ENCODE peak calls at places on chromosome 16, in eight cellular contexts. C, S, F, A, Y, X, O and Q are unnamed samples.

GRCh38 chr16:87330257-87330624 is 13.0 kb upstream of the C16orf95 start:
- DNase-seq in C (no peak), S (no peak), F (no peak), A (no peak), Y (no peak), X (no peak), O (no peak), Q (no peak)

GRCh38 chr16:4790261-4790660 is 2.1 kb upstream of the SEPTIN12 start:
- DNase-seq in C (no peak), S (no peak), F (no peak), A (no peak), Y (no peak), X (no peak), O (peak), Q (no peak)

GRCh38 chr16:25033852-25034251 is 18.7 kb upstream of the ARHGAP17 start:
- DNase-seq in C (no peak), S (no peak), F (no peak), A (no peak), Y (no peak), X (no peak), O (no peak), Q (peak)

GRCh38 chr16:29154676-29155121 is 169.8 kb downstream of the LAT start:
- DNase-seq in C (no peak), S (no peak), F (no peak), A (no peak), Y (no peak), X (no peak), O (no peak), Q (no peak)

GRCh38 chr16:48156790-48157209 is 1.0 kb upstream of the ABCC12 start:
- DNase-seq in C (peak), S (peak), F (peak), A (peak), Y (peak), X (peak), O (peak), Q (peak)

GRCh38 chr16:24035127-24035842 is 199.5 kb downstream of the PRKCB start:
- DNase-seq in C (no peak), S (no peak), F (no peak), A (no peak), Y (no peak), X (no peak), O (no peak), Q (no peak)

GRCh38 chr16:68936729-68937631 is 93.6 kb downstream of the TANGO6 start:
- DNase-seq in C (no peak), S (no peak), F (no peak), A (no peak), Y (peak), X (no peak), O (no peak), Q (no peak)

GRCh38 chr16:57694556-57695377 is at the start of gene DRC7:
- DNase-seq in C (no peak), S (peak), F (peak), A (peak), Y (peak), X (peak), O (peak), Q (peak)

GRCh38 chr16:81694494-81695285 is 84.4 kb upstream of the PLCG2 start:
- DNase-seq in C (no peak), S (no peak), F (no peak), A (no peak), Y (no peak), X (no peak), O (no peak), Q (no peak)

GRCh38 chr16:15770512-15770911 is 86.3 kb downstream of the MYH11 start:
- DNase-seq in C (no peak), S (no peak), F (no peak), A (no peak), Y (no peak), X (no peak), O (no peak), Q (no peak)

GRCh38 chr16:68319185-68319908 is 8.5 kb downstream of the PRMT7 start:
- DNase-seq in C (no peak), S (peak), F (no peak), A (no peak), Y (no peak), X (no peak), O (no peak), Q (no peak)

GRCh38 chr16:30569746-30570325 is 1.7 kb downstream of the ZNF688 start:
- DNase-seq in C (no peak), S (no peak), F (no peak), A (no peak), Y (no peak), X (no peak), O (no peak), Q (no peak)

GRCh38 chr16:84380405-84380804 is 12.1 kb downstream of the ATP2C2 start:
- DNase-seq in C (no peak), S (no peak), F (no peak), A (no peak), Y (peak), X (no peak), O (no peak), Q (no peak)

GRCh38 chr16:81696136-81696958 is 82.7 kb upstream of the PLCG2 start:
- DNase-seq in C (no peak), S (no peak), F (no peak), A (no peak), Y (no peak), X (no peak), O (no peak), Q (no peak)

GRCh38 chr16:48112603-48113400 is 43.0 kb downstream of the ABCC12 start:
- DNase-seq in C (no peak), S (no peak), F (no peak), A (no peak), Y (no peak), X (no peak), O (no peak), Q (no peak)

GRCh38 chr16:585351-585750 is 4.5 kb upstream of the RAB40C start:
- DNase-seq in C (no peak), S (no peak), F (peak), A (no peak), Y (no peak), X (peak), O (peak), Q (no peak)

GRCh38 chr16:49876716-49877129 is 20.8 kb upstream of the ZNF423 start:
- DNase-seq in C (peak), S (peak), F (peak), A (peak), Y (peak), X (peak), O (no peak), Q (peak)

GRCh38 chr16:78996806-78997205 is 603.7 kb downstream of the MAF start:
- DNase-seq in C (no peak), S (no peak), F (no peak), A (no peak), Y (no peak), X (no peak), O (no peak), Q (no peak)

GRCh38 chr16:77298638-77299360 is 99.6 kb downstream of the SYCE1L start:
- DNase-seq in C (no peak), S (no peak), F (peak), A (peak), Y (peak), X (no peak), O (peak), Q (no peak)

GRCh38 chr16:57528499-57529323 is 7.7 kb downstream of the CCDC102A start:
- DNase-seq in C (no peak), S (no peak), F (peak), A (no peak), Y (no peak), X (no peak), O (no peak), Q (no peak)

GRCh38 chr16:87447323-87447722 is 45.5 kb downstream of the ZCCHC14 start:
- DNase-seq in C (no peak), S (no peak), F (no peak), A (no peak), Y (no peak), X (no peak), O (no peak), Q (no peak)

GRCh38 chr16:57133911-57134310 is 41.5 kb downstream of the CPNE2 start:
- DNase-seq in C (no peak), S (no peak), F (no peak), A (no peak), Y (no peak), X (no peak), O (no peak), Q (no peak)

GRCh38 chr16:51987519-51987918 is 559.4 kb downstream of the TOX3 start:
- DNase-seq in C (no peak), S (no peak), F (no peak), A (no peak), Y (no peak), X (no peak), O (no peak), Q (no peak)

GRCh38 chr16:31362476-31363405 is 7.8 kb downstream of the ITGAX start:
- DNase-seq in C (no peak), S (no peak), F (no peak), A (no peak), Y (no peak), X (no peak), O (no peak), Q (no peak)

GRCh38 chr16:58094791-58095574 is 34.2 kb downstream of the CFAP20 start:
- DNase-seq in C (no peak), S (no peak), F (no peak), A (no peak), Y (peak), X (no peak), O (no peak), Q (no peak)

GRCh38 chr16:58866935-58867334 is 132.8 kb upstream of the GOT2 start:
- DNase-seq in C (no peak), S (no peak), F (no peak), A (no peak), Y (no peak), X (no peak), O (no peak), Q (no peak)

GRCh38 chr16:85847681-85848601 is 48.4 kb downstream of the COX4I1 start:
- DNase-seq in C (no peak), S (no peak), F (no peak), A (no peak), Y (peak), X (no peak), O (no peak), Q (no peak)

GRCh38 chr16:69709456-69710084 is 16.8 kb downstream of the NQO1 start:
- DNase-seq in C (no peak), S (peak), F (no peak), A (no peak), Y (peak), X (no peak), O (no peak), Q (no peak)

GRCh38 chr16:15617901-15618300 is 25.1 kb downstream of the MARF1 start:
- DNase-seq in C (no peak), S (no peak), F (no peak), A (no peak), Y (no peak), X (no peak), O (no peak), Q (no peak)

GRCh38 chr16:24668481-24669001 is 60.9 kb upstream of the TNRC6A start:
- DNase-seq in C (peak), S (no peak), F (no peak), A (peak), Y (no peak), X (no peak), O (no peak), Q (no peak)

GRCh38 chr16:75621170-75621477 is 2.0 kb downstream of the ADAT1 start:
- DNase-seq in C (no peak), S (peak), F (no peak), A (no peak), Y (peak), X (no peak), O (no peak), Q (no peak)

GRCh38 chr16:86411878-86412277 is 98.4 kb upstream of the FOXF1 start:
- DNase-seq in C (no peak), S (no peak), F (no peak), A (no peak), Y (no peak), X (no peak), O (no peak), Q (no peak)

GRCh38 chr16:50152386-50152806 is 710 bp upstream of the TENT4B start:
- DNase-seq in C (no peak), S (peak), F (peak), A (no peak), Y (peak), X (peak), O (no peak), Q (peak)

GRCh38 chr16:87569601-87570559 is 32.4 kb upstream of the JPH3 start:
- DNase-seq in C (no peak), S (no peak), F (no peak), A (no peak), Y (no peak), X (no peak), O (no peak), Q (no peak)

DNA sequence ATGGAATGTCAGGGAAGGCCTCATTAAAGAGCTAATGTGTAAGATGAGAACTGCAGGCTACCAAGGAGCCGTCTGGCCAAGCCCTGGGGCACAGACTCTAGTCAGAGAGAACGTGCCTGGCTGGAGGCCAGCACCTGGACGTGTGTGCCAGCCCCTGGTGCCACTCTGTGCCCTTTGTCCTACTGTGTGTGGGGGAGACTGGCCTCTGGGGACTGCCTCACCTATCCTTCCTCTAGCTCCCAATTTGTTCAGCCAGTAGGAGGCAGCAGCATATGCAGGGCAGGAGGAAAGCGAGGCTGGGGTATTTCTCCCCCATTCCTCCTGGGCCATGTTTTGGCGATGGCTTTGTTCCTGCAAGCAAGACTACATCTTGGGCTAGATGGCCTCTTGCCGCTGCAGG is 37.1 kb downstream of the KNOP1 start:
- DNase-seq in C (no peak), S (no peak), F (peak), A (no peak), Y (no peak), X (no peak), O (peak), Q (no peak)
- TF ChIP-seq CTCF in C (no peak), S (no peak), F (no peak), A (no peak), Y (peak), X (no peak), O (peak), Q (no peak)

DNA sequence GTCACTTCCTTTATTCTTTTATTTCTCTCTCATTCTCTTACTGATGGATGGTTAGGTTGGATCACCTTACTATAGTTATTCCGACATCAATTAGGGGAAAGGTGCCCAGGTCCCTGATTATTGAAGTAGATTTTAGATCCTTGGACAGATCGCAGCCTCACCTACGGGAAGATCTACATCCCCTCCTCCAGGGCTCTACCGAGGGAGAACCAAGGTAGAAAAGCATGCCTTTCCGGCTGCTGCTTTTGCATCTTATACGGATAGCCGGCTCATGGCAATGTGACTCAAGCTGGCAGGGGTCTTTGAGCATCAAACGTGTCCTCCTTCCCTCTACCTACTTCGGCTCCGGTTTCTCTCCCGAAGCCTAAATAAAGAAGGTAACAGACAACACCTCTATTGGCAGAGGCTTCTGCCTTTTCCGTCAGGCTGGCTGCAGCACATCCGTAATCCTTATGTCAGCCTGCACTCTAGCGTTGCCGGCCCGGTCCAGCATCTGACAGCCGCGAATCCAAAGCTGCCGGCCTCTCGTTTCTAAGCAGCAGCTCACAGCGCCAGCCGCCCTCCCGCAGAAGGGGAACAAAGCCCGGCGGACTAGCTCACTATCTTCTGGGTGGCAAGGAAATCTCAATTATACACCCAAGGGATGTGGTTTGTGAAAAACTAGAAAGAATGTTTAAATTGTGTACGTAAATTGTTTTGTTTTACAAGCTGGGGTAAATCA is 46.9 kb downstream of the IRX6 start:
- DNase-seq in C (peak), S (peak), F (no peak), A (peak), Y (peak), X (peak), O (no peak), Q (peak)
- TF ChIP-seq CTCF in C (peak), S (peak), F (no peak), A (peak), Y (peak), X (no peak), O (no peak), Q (peak)

DNA sequence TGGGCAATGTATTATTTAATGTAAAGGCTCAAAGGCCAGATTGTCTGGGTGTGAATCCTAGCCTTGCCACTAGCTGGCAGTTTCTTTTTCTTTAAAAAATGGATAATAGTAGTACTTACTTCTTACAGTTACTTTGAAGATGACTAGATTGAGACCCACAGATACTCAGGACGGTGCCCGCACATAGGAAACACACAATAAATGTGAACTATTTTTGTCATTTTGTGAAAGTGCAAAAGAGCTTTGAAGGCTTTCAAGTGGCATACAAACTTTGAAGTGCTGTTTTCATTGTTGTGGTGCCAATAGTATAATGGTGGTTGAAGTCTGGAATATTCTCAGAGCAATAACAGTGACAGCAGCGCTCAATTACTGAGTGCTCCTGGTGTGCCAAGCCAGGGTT is 63.6 kb downstream of the OTOA start:
- DNase-seq in C (no peak), S (no peak), F (no peak), A (no peak), Y (no peak), X (no peak), O (no peak), Q (no peak)
- TF ChIP-seq CTCF in C (no peak), S (no peak), F (no peak), A (no peak), Y (no peak), X (no peak), O (no peak), Q (no peak)

GRCh38 chr16:88681084-88681680 is 5.1 kb downstream of the SNAI3 start:
- DNase-seq in C (no peak), S (peak), F (peak), A (no peak), Y (peak), X (peak), O (peak), Q (no peak)
- TF ChIP-seq CTCF in C (peak), S (peak), F (peak), A (no peak), Y (peak), X (peak), O (peak), Q (no peak)

GRCh38 chr16:66115373-66115772 is 251.1 kb upstream of the CDH5 start:
- DNase-seq in C (no peak), S (no peak), F (no peak), A (no peak), Y (peak), X (no peak), O (no peak), Q (no peak)
- TF ChIP-seq CTCF in C (no peak), S (no peak), F (no peak), A (no peak), Y (peak), X (no peak), O (no peak), Q (no peak)

GRCh38 chr16:12575288-12575687 is 228.4 kb downstream of the CPPED1 start:
- DNase-seq in C (no peak), S (no peak), F (no peak), A (no peak), Y (no peak), X (no peak), O (no peak), Q (no peak)

GRCh38 chr16:12574721-12575120 is 229.0 kb downstream of the CPPED1 start:
- DNase-seq in C (no peak), S (no peak), F (no peak), A (no peak), Y (no peak), X (no peak), O (no peak), Q (no peak)

GRCh38 chr16:12573300-12573699 is 230.4 kb downstream of the CPPED1 start:
- DNase-seq in C (no peak), S (no peak), F (no peak), A (no peak), Y (no peak), X (no peak), O (no peak), Q (no peak)

GRCh38 chr16:12572316-12572985 is 231.2 kb downstream of the CPPED1 start:
- DNase-seq in C (no peak), S (no peak), F (no peak), A (no peak), Y (no peak), X (no peak), O (no peak), Q (no peak)

DNA sequence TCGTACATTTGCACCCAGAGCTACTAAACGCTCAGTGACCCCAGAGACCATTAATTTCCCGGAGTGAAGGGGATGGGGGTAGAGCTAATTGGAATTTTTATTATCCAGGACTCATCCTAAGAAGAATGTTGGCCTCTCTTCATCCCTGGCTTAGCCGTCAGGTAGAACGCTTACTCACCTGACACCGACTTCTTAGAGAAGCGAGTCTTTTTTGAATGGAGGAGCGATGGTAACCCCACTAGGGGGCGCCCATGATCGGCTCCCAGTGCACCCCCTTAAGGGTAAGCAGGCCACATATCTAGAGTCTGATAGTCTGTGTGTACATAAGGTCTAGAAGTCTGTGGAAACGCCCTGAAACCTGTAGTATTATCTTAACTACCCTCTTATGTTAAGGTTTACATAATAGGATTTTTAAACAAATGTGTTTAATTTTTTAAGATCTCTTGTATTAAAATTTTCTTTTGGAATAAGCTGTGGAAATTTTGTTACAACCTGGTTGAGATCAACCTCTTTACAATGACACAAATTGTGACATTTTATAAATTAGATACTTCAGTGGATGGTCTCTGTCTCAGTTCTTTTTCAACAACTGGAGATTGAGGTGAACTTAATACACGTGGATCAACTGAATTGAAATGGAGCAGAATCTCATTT is 229.8 kb downstream of the CPPED1 start:
- DNase-seq in C (no peak), S (peak), F (peak), A (no peak), Y (peak), X (peak), O (peak), Q (peak)
- TF ChIP-seq CTCF in C (peak), S (peak), F (peak), A (peak), Y (peak), X (peak), O (peak), Q (no peak)